ENCODE peak calls at places on chromosomes 3 and 15, in seven cellular contexts. N is thoracic aorta; B is WTC11; K is stimulated activated CD4-positive, alpha-beta T cell treated with anti-CD3 and anti-CD28 coated beads, Interleukin-1b, Interleukin-23, amount 100 ng/mL, for 1 hour; F is left colon; I is SHP77; U is NAMALWA. H is an unnamed sample.

GRCh38 chr3:37433758-37434157 is 259.4 kb upstream of the LRRFIP2 start:
- DNase-seq in N (no peak), B (no peak), K (no peak), F (no peak), I (no peak), U (no peak), H (no peak)

GRCh38 chr15:62291262-62291661 is 126.2 kb upstream of the C2CD4B start:
- DNase-seq in N (no peak), B (no peak), K (no peak), F (no peak), I (no peak), U (no peak), H (no peak)

GRCh38 chr3:29412117-29412516 is 131.2 kb downstream of the RBMS3 start:
- DNase-seq in N (no peak), B (no peak), K (no peak), F (no peak), I (no peak), U (peak), H (no peak)

GRCh38 chr3:49378249-49378899 is 20.2 kb upstream of the GPX1 start:
- DNase-seq in N (no peak), B (no peak), K (no peak), F (no peak), I (no peak), U (no peak), H (peak)

GRCh38 chr3:10223676-10224639 is 24.3 kb upstream of the TATDN2 start:
- DNase-seq in N (no peak), B (no peak), K (no peak), F (peak), I (no peak), U (peak), H (no peak)

GRCh38 chr3:20857636-20858035 is 671.6 kb upstream of the SGO1 start:
- DNase-seq in N (no peak), B (no peak), K (no peak), F (no peak), I (no peak), U (no peak), H (no peak)

GRCh38 chr3:183278479-183279088 is 25.5 kb downstream of the B3GNT5 start:
- DNase-seq in N (no peak), B (no peak), K (no peak), F (no peak), I (no peak), U (no peak), H (no peak)

GRCh38 chr15:32909431-32909830 is 191.6 kb downstream of the GREM1 start:
- DNase-seq in N (no peak), B (no peak), K (no peak), F (no peak), I (no peak), U (no peak), H (no peak)

GRCh38 chr3:104763007-104763406 is 603.7 kb upstream of the ALCAM start:
- DNase-seq in N (no peak), B (no peak), K (no peak), F (no peak), I (no peak), U (no peak), H (no peak)

GRCh38 chr3:189144645-189145044 is 27.1 kb upstream of the TPRG1 start:
- DNase-seq in N (no peak), B (no peak), K (no peak), F (no peak), I (peak), U (peak), H (peak)

H was measured in H4.